ENCODE peak calls at places on chromosomes 2 and 18, in six cellular contexts. E is mesendoderm, S is H9, V is IMR-90, K is H1, D is mesenchymal stem cell. Q is an unnamed sample.

GRCh38 chr18:22817844-22818243 is 115.3 kb upstream of the RBBP8 start:
- DNase-seq in S (no peak), D (no peak), E (no peak), K (no peak), V (peak), Q (no peak)

GRCh38 chr2:10172033-10172865 is 49.7 kb downstream of the RRM2 start:
- DNase-seq in V (no peak), E (no peak), K (no peak), S (no peak), D (no peak), Q (no peak)

GRCh38 chr2:228433706-228434105 is 252.2 kb upstream of the SPHKAP start:
- DNase-seq in E (no peak), V (no peak), D (no peak), K (no peak), S (no peak), Q (no peak)

GRCh38 chr18:463442-464310 is 36.8 kb downstream of the COLEC12 start:
- DNase-seq in E (peak), D (peak), V (peak), S (peak), K (no peak), Q (peak)

GRCh38 chr2:53509827-53510785 is 257.5 kb upstream of the CHAC2 start:
- DNase-seq in K (no peak), D (no peak), S (peak), E (peak), V (no peak), Q (peak)

GRCh38 chr2:109468893-109469292 is 144.9 kb downstream of the SEPTIN10 start:
- DNase-seq in D (no peak), K (no peak), S (no peak), E (no peak), V (no peak), Q (no peak)

GRCh38 chr18:58394607-58395425 is 234.1 kb downstream of the ALPK2 start:
- DNase-seq in K (no peak), D (peak), E (no peak), V (peak), S (peak), Q (no peak)

GRCh38 chr2:54237428-54237827 is 18.6 kb downstream of the TSPYL6 start:
- DNase-seq in S (no peak), D (no peak), K (no peak), E (no peak), V (no peak), Q (no peak)

GRCh38 chr2:182404102-182404501 is 22.7 kb downstream of the PDE1A start:
- DNase-seq in K (no peak), S (no peak), V (peak), E (no peak), D (peak), Q (no peak)

GRCh38 chr18:47163241-47163640 is 12.9 kb downstream of the IER3IP1 start:
- DNase-seq in S (no peak), V (peak), K (no peak), D (peak), E (no peak), Q (no peak)

GRCh38 chr2:236664131-236664530 is 94.5 kb downstream of the ACKR3 start:
- DNase-seq in D (no peak), V (no peak), S (no peak), K (no peak), E (no peak), Q (no peak)

GRCh38 chr2:63698825-63699548 is 110.2 kb downstream of the MDH1 start:
- DNase-seq in E (peak), S (peak), V (peak), K (peak), D (peak), Q (peak)

GRCh38 chr2:8478133-8478793 is 203.6 kb upstream of the ID2 start:
- DNase-seq in E (peak), S (no peak), K (no peak), V (no peak), D (no peak), Q (no peak)

GRCh38 chr2:15009681-15010080 is 377.2 kb downstream of the LRATD1 start:
- DNase-seq in S (no peak), E (no peak), D (no peak), K (no peak), V (peak), Q (no peak)

GRCh38 chr2:195850764-195851163 is 193.7 kb downstream of the SLC39A10 start:
- DNase-seq in K (no peak), D (no peak), V (no peak), S (no peak), E (no peak), Q (no peak)

GRCh38 chr18:5900249-5900648 is 4.9 kb upstream of the TMEM200C start:
- DNase-seq in V (peak), E (peak), K (no peak), S (no peak), D (no peak), Q (no peak)

GRCh38 chr2:65265090-65266045 is 37.7 kb downstream of the ACTR2 start:
- DNase-seq in D (peak), E (peak), S (no peak), K (no peak), V (peak), Q (peak)

GRCh38 chr18:51617572-51618260 is 420.2 kb upstream of the MEX3C start:
- DNase-seq in V (no peak), S (no peak), E (peak), K (no peak), D (no peak), Q (no peak)

GRCh38 chr18:682833-683232 is 25.4 kb downstream of the TYMS start:
- DNase-seq in S (no peak), V (no peak), E (no peak), D (no peak), K (no peak), Q (no peak)

GRCh38 chr18:8982416-8983183 is 119.9 kb upstream of the NDUFV2 start:
- DNase-seq in V (peak), K (no peak), E (peak), S (no peak), D (peak), Q (peak)

GRCh38 chr18:76558881-76559667 is 64.0 kb upstream of the ZNF516 start:
- DNase-seq in S (no peak), E (no peak), D (peak), V (peak), K (no peak), Q (no peak)

GRCh38 chr2:177721815-177722552 is 329.4 kb downstream of the AGPS start:
- DNase-seq in V (no peak), S (no peak), E (no peak), D (no peak), K (no peak), Q (no peak)

GRCh38 chr2:177147093-177147694 is 65.4 kb upstream of the HNRNPA3 start:
- DNase-seq in K (no peak), V (peak), S (no peak), E (peak), D (peak), Q (no peak)

GRCh38 chr18:11689031-11689971 is at the start of gene GNAL:
- DNase-seq in V (peak), D (peak), K (peak), E (peak), S (peak), Q (peak)

GRCh38 chr2:15334650-15335326 is 226.3 kb downstream of the NBAS start:
- DNase-seq in V (peak), S (no peak), D (no peak), K (no peak), E (no peak), Q (no peak)

GRCh38 chr2:39621596-39621995 is 44.1 kb upstream of the TMEM178A start:
- DNase-seq in K (no peak), S (no peak), V (no peak), E (no peak), D (no peak), Q (no peak)

GRCh38 chr2:54876764-54877163 is 153.3 kb downstream of the EML6 start:
- DNase-seq in V (no peak), S (no peak), E (no peak), D (no peak), K (no peak), Q (no peak)

GRCh38 chr2:104758199-104758620 is 95.7 kb upstream of the POU3F3 start:
- DNase-seq in D (no peak), E (peak), S (peak), K (peak), V (no peak), Q (peak)

GRCh38 chr2:18299423-18300212 is 260.8 kb downstream of the RDH14 start:
- DNase-seq in S (peak), D (peak), K (peak), E (peak), V (peak), Q (peak)

GRCh38 chr2:159939946-159940345 is 122.5 kb downstream of the PLA2R1 start:
- DNase-seq in E (peak), S (no peak), V (peak), K (no peak), D (no peak), Q (no peak)

GRCh38 chr2:228697456-228697855 is 516.0 kb upstream of the SPHKAP start:
- DNase-seq in D (no peak), V (no peak), E (no peak), S (no peak), K (no peak), Q (no peak)

GRCh38 chr2:41912337-41912736 is 135.5 kb upstream of the PKDCC start:
- DNase-seq in E (no peak), K (no peak), V (no peak), S (no peak), D (no peak), Q (no peak)

GRCh38 chr18:50659091-50660003 is 99.5 kb downstream of the MAPK4 start:
- DNase-seq in K (no peak), D (no peak), S (no peak), V (peak), E (peak), Q (no peak)

GRCh38 chr18:11336241-11336640 is 186.9 kb upstream of the PIEZO2 start:
- DNase-seq in D (no peak), V (no peak), K (no peak), S (no peak), E (no peak), Q (no peak)

GRCh38 chr2:74602553-74603281 is 45.4 kb downstream of the M1AP start:
- DNase-seq in E (no peak), V (peak), K (no peak), S (no peak), D (peak), Q (no peak)
- H2BK15ac ChIP-seq in E (no peak), V (no peak), K (no peak), S (no peak), D (no peak), Q (no peak)

GRCh38 chr2:80670763-80671162 is 366.2 kb upstream of the LRRTM1 start:
- DNase-seq in V (no peak), E (no peak), S (no peak), K (no peak), D (no peak), Q (no peak)
- H2BK15ac ChIP-seq in V (no peak), E (no peak), S (no peak), K (no peak), D (no peak), Q (no peak)

GRCh38 chr2:218172808-218173207 is 6.0 kb upstream of the CXCR1 start:
- DNase-seq in E (no peak), K (no peak), V (no peak), D (no peak), S (no peak), Q (no peak)
- H2BK15ac ChIP-seq in E (no peak), K (no peak), V (no peak), D (no peak), S (no peak), Q (no peak)

DNA sequence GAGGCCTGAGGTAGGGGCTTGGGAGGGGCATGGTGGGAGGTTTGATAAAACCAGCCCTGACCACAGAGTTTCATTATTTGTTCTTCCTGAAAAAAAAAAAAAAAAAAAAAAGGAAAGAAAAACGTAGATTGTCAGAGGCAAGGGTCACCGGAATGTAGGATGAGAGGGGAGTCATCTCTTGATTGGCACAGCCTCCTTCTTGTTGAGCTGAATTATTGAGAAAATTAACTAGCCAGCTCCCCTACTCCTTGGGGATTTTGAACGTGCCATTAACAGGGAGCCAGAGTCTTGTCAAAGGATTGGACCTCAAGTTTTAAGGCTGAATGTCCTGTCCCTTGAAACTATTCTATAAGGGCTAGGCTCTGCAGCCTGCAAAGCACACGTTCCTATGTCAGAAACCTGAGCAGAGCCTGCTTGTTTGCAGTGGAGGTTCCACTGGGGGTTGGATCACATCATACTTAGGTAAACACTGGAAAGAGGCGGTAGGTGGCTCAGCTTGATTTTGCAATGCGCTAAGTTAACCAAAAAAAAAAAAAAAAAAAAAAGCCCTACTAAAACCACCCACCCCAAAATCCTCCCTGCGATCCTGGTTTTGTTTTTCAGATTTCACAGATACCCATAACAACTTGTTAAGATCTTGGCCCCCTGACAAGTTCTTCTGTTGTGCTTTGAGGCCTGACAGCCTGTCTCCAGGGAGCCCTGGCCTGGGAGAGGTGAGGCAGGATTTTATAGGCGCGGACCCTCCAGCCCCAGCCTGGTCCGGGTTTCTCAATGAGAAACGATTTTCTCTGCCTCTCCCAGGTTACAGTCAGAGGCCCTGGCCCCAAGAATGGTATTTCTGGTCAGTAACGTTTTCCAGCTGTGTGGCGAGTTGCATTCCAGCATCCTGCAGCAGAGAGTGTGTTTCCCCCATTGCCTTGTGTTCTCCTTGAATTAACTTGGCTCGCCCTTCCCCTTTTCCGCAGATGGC is 2.5 kb downstream of the INHBB start:
- DNase-seq in E (no peak), V (peak), S (no peak), K (no peak), D (no peak), Q (no peak)
- H2BK15ac ChIP-seq in E (no peak), V (no peak), S (no peak), K (no peak), D (no peak), Q (no peak)

GRCh38 chr2:239359194-239359912 is 41.5 kb downstream of the HDAC4 start:
- DNase-seq in K (no peak), E (no peak), S (no peak), D (no peak), V (no peak), Q (no peak)

GRCh38 chr2:239360421-239361310 is 40.2 kb downstream of the HDAC4 start:
- DNase-seq in S (peak), V (no peak), D (no peak), K (no peak), E (peak), Q (no peak)

GRCh38 chr2:239362497-239362896 is 38.3 kb downstream of the HDAC4 start:
- DNase-seq in D (no peak), E (no peak), S (no peak), K (no peak), V (no peak), Q (no peak)

GRCh38 chr2:239360008-239360407 is 40.8 kb downstream of the HDAC4 start:
- DNase-seq in V (no peak), D (no peak), S (no peak), E (no peak), K (no peak), Q (no peak)

GRCh38 chr2:239361311-239361642 is 39.5 kb downstream of the HDAC4 start:
- DNase-seq in D (peak), S (peak), V (peak), E (peak), K (no peak), Q (no peak)
- H2BK15ac ChIP-seq in D (no peak), S (no peak), V (no peak), E (no peak), K (no peak), Q (no peak)

GRCh38 chr18:42264467-42264866 is 309.4 kb downstream of the PIK3C3 start:
- DNase-seq in K (no peak), D (no peak), S (no peak), V (no peak), E (no peak), Q (no peak)
- H2BK15ac ChIP-seq in K (no peak), D (no peak), S (no peak), V (no peak), E (no peak), Q (no peak)

GRCh38 chr18:73366713-73367112 is 498.9 kb upstream of the NETO1 start:
- DNase-seq in S (no peak), E (peak), K (no peak), V (peak), D (no peak), Q (no peak)

GRCh38 chr18:73365018-73365417 is 497.2 kb upstream of the NETO1 start:
- DNase-seq in D (no peak), S (no peak), E (no peak), V (peak), K (no peak), Q (no peak)
- H2BK15ac ChIP-seq in D (no peak), S (no peak), E (no peak), V (no peak), K (no peak), Q (no peak)

Q was measured in neuronal stem cell.